ENCODE peak calls at places on chromosomes 5 and 9, in ten cellular contexts. B is H9, K is transverse colon, S is progenitor cell of endocrine pancreas, J is GM12864, N is PC-3, Z is lower lobe of right lung, Y is psoas muscle, E is GM12865, A is fibroblast of pulmonary artery. I is an unnamed sample.

GRCh38 chr9:133604214-133604613 is 5.0 kb downstream of the FAM163B start:
- DNase-seq in B (no peak), K (no peak), S (no peak), J (no peak), N (no peak), Z (peak), Y (no peak), E (peak), A (no peak), I (no peak)

GRCh38 chr9:122053056-122053455 is 40.1 kb downstream of the TTLL11 start:
- DNase-seq in B (no peak), K (no peak), S (no peak), J (no peak), N (no peak), Z (no peak), Y (no peak), E (no peak), A (no peak), I (no peak)

GRCh38 chr5:43648499-43649124 is 45.6 kb downstream of the NNT start:
- DNase-seq in B (no peak), K (no peak), S (no peak), J (no peak), N (no peak), Z (no peak), Y (no peak), E (no peak), A (no peak), I (no peak)

GRCh38 chr9:116471093-116471906 is 215.8 kb upstream of the TRIM32 start:
- DNase-seq in B (peak), K (no peak), S (no peak), J (no peak), N (no peak), Z (no peak), Y (no peak), E (no peak), A (peak), I (no peak)

GRCh38 chr5:13553896-13554295 is 390.6 kb downstream of the DNAH5 start:
- DNase-seq in B (peak), K (no peak), S (peak), J (no peak), N (peak), Z (no peak), Y (no peak), E (peak), A (no peak), I (no peak)

GRCh38 chr9:35593581-35593980 is 11.5 kb upstream of the TESK1 start:
- DNase-seq in B (no peak), K (no peak), S (no peak), J (no peak), N (no peak), Z (no peak), Y (no peak), E (no peak), A (no peak), I (no peak)

GRCh38 chr5:116810937-116811336 is 236.3 kb upstream of the SEMA6A start:
- DNase-seq in B (no peak), K (no peak), S (no peak), J (no peak), N (no peak), Z (no peak), Y (no peak), E (no peak), A (no peak), I (no peak)

GRCh38 chr9:107976767-107977166 is 487.2 kb upstream of the KLF4 start:
- DNase-seq in B (no peak), K (peak), S (no peak), J (no peak), N (no peak), Z (peak), Y (peak), E (no peak), A (peak), I (no peak)

GRCh38 chr9:114652776-114653555 is 4.6 kb downstream of the TEX53 start:
- DNase-seq in B (no peak), K (no peak), S (no peak), J (no peak), N (peak), Z (no peak), Y (no peak), E (no peak), A (no peak), I (no peak)

GRCh38 chr9:14031015-14031414 is 282.9 kb downstream of the NFIB start:
- DNase-seq in B (peak), K (no peak), S (no peak), J (no peak), N (no peak), Z (no peak), Y (no peak), E (no peak), A (peak), I (no peak)

GRCh38 chr9:111825468-111826145 is 30.9 kb upstream of the SHOC1 start:
- DNase-seq in B (no peak), K (no peak), S (no peak), J (no peak), N (no peak), Z (no peak), Y (no peak), E (no peak), A (peak), I (no peak)

GRCh38 chr9:112174223-112174964 is 703 bp downstream of the SUSD1 start:
- DNase-seq in B (no peak), K (peak), S (peak), J (peak), N (peak), Z (peak), Y (peak), E (peak), A (no peak), I (peak)

GRCh38 chr9:78118742-78119473 is 87.3 kb upstream of the GNAQ start:
- DNase-seq in B (no peak), K (no peak), S (no peak), J (no peak), N (peak), Z (no peak), Y (no peak), E (peak), A (peak), I (peak)

GRCh38 chr5:129962506-129962905 is 58.2 kb downstream of the CHSY3 start:
- DNase-seq in B (no peak), K (no peak), S (no peak), J (no peak), N (no peak), Z (no peak), Y (no peak), E (no peak), A (no peak), I (no peak)

GRCh38 chr9:4832786-4833579 is 40.2 kb downstream of the RCL1 start:
- DNase-seq in B (no peak), K (no peak), S (no peak), J (no peak), N (peak), Z (no peak), Y (no peak), E (no peak), A (peak), I (no peak)

GRCh38 chr9:109512170-109512756 is 14.2 kb upstream of the PTPN3 start:
- DNase-seq in B (no peak), K (no peak), S (no peak), J (no peak), N (no peak), Z (no peak), Y (no peak), E (no peak), A (no peak), I (no peak)

GRCh38 chr5:135753990-135754389 is 80.5 kb upstream of the SLC25A48 start:
- DNase-seq in B (no peak), K (no peak), S (no peak), J (no peak), N (no peak), Z (no peak), Y (no peak), E (no peak), A (no peak), I (no peak)

DNA sequence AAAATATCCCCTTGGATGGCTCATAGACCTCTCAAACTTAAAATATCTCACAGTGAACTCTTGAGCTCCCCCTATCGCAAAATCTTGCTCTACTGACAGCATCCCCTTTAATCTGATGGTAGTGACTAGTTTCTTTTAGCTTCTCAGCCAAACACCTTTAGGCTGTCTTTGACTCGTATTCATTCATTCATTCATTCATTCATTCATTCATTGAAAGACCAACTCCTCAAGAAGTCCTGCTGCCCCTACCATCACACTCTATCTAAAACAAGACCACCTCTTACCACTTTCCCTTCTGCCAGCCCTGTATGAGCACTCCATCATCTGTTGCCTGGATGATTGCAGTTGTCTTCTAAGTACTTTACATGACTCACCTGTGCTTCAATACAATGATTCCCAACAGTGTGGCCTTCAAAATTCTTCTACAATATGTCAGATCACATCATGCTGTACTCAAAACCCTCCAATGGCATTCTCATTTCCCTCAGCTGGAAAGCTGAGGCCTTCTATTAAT is 46.8 kb downstream of the ITGA2 start:
- DNase-seq in B (no peak), K (no peak), S (no peak), J (no peak), N (peak), Z (no peak), Y (no peak), E (peak), A (peak), I (peak)
- TF ChIP-seq CTCF in B (peak), K (no peak), S (peak), J (peak), N (peak), Z (peak), Y (no peak), E (peak), A (peak), I (peak)

GRCh38 chr9:137679695-137680305 is 61.0 kb downstream of the EHMT1 start:
- DNase-seq in B (no peak), K (no peak), S (no peak), J (no peak), N (no peak), Z (no peak), Y (no peak), E (peak), A (no peak), I (no peak)

GRCh38 chr9:137685035-137685885 is 66.5 kb downstream of the EHMT1 start:
- DNase-seq in B (no peak), K (no peak), S (no peak), J (no peak), N (peak), Z (no peak), Y (no peak), E (no peak), A (peak), I (no peak)

GRCh38 chr9:137683307-137683864 is 64.6 kb downstream of the EHMT1 start:
- DNase-seq in B (no peak), K (no peak), S (no peak), J (no peak), N (no peak), Z (no peak), Y (no peak), E (no peak), A (no peak), I (no peak)

GRCh38 chr9:137680445-137681358 is 61.9 kb downstream of the EHMT1 start:
- DNase-seq in B (no peak), K (no peak), S (no peak), J (no peak), N (no peak), Z (no peak), Y (no peak), E (no peak), A (peak), I (no peak)

DNA sequence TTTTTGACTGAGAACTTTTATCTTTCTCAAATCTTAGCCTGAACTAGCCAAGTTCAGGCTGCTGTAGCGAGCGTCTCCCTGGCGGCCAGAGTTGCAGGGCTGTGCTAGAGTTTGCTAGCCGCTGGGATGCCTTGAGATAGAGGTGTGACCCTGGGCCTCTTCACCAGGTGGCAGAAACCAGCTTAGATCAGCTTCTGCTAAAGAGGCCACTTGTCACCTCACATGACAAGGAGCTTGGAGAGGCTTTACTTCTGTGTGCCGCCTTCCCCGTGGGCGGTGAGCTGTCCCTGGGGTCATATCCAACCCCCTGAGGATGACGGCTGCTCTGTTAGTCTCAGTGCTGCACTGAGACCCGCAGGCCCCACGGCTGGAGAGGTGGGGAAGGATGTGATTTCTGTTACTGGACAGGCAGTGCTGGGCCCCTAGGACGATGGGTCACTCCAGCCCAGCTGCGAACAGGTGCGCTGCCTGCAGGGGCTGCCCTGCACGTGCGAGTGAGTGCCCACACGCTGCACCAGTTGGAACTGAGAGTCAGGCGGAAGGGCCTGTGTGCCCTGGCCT is 63.7 kb downstream of the EHMT1 start:
- DNase-seq in B (no peak), K (no peak), S (no peak), J (no peak), N (no peak), Z (no peak), Y (no peak), E (peak), A (no peak), I (no peak)
- TF ChIP-seq CTCF in B (no peak), K (no peak), S (peak), J (no peak), N (no peak), Z (no peak), Y (no peak), E (peak), A (no peak), I (no peak)

GRCh38 chr9:99031319-99031718 is 73.6 kb upstream of the TGFBR1 start:
- DNase-seq in B (no peak), K (no peak), S (no peak), J (no peak), N (no peak), Z (no peak), Y (no peak), E (no peak), A (no peak), I (no peak)
- TF ChIP-seq CTCF in B (no peak), K (no peak), S (no peak), J (no peak), N (no peak), Z (no peak), Y (no peak), E (no peak), A (no peak), I (no peak)

GRCh38 chr9:101791938-101792337 is 53.5 kb upstream of the GRIN3A start:
- DNase-seq in B (peak), K (peak), S (peak), J (peak), N (peak), Z (no peak), Y (no peak), E (peak), A (peak), I (no peak)
- TF ChIP-seq CTCF in B (peak), K (peak), S (peak), J (peak), N (peak), Z (no peak), Y (no peak), E (peak), A (peak), I (peak)

DNA sequence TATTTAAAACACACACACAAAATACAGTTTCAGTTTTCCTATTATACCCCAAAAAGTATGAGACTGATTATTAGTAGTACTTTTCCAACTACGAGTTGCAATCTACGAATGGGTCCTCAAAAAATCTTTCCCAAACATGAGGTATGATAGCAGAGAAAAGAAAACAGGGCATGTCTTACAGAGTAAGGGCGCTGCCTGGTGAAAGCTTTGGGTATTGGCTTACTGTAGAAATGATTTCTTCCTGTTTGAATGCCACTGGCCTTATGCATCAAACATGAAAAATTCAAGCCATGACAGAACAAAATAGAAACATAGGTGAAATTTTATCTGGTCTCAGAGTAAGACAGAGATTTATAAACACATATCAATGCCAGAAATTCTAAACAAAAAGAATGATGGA is 448.0 kb downstream of the SPOCK1 start:
- DNase-seq in B (no peak), K (no peak), S (no peak), J (no peak), N (peak), Z (no peak), Y (no peak), E (no peak), A (peak), I (no peak)
- TF ChIP-seq CTCF in B (peak), K (no peak), S (peak), J (no peak), N (peak), Z (no peak), Y (no peak), E (no peak), A (peak), I (no peak)

GRCh38 chr5:133403741-133404364 is 208.5 kb downstream of the FSTL4 start:
- DNase-seq in B (no peak), K (no peak), S (no peak), J (no peak), N (no peak), Z (no peak), Y (no peak), E (no peak), A (no peak), I (no peak)

GRCh38 chr5:133405275-133406034 is 206.9 kb downstream of the FSTL4 start:
- DNase-seq in B (no peak), K (no peak), S (no peak), J (no peak), N (no peak), Z (no peak), Y (no peak), E (no peak), A (no peak), I (no peak)

GRCh38 chr5:133402781-133403180 is 209.6 kb downstream of the FSTL4 start:
- DNase-seq in B (no peak), K (no peak), S (no peak), J (no peak), N (no peak), Z (no peak), Y (no peak), E (no peak), A (no peak), I (no peak)

GRCh38 chr5:133406208-133406607 is 206.1 kb downstream of the FSTL4 start:
- DNase-seq in B (no peak), K (no peak), S (no peak), J (no peak), N (no peak), Z (no peak), Y (no peak), E (no peak), A (no peak), I (no peak)

GRCh38 chr5:133404724-133405123 is 207.6 kb downstream of the FSTL4 start:
- DNase-seq in B (peak), K (no peak), S (no peak), J (no peak), N (peak), Z (no peak), Y (no peak), E (no peak), A (no peak), I (no peak)
- TF ChIP-seq CTCF in B (peak), K (no peak), S (peak), J (peak), N (peak), Z (no peak), Y (no peak), E (peak), A (no peak), I (no peak)

GRCh38 chr9:87080512-87081225 is 133.4 kb upstream of the GAS1 start:
- DNase-seq in B (no peak), K (no peak), S (no peak), J (no peak), N (peak), Z (no peak), Y (no peak), E (no peak), A (peak), I (no peak)
- TF ChIP-seq CTCF in B (peak), K (no peak), S (peak), J (no peak), N (no peak), Z (no peak), Y (peak), E (no peak), A (peak), I (no peak)

DNA sequence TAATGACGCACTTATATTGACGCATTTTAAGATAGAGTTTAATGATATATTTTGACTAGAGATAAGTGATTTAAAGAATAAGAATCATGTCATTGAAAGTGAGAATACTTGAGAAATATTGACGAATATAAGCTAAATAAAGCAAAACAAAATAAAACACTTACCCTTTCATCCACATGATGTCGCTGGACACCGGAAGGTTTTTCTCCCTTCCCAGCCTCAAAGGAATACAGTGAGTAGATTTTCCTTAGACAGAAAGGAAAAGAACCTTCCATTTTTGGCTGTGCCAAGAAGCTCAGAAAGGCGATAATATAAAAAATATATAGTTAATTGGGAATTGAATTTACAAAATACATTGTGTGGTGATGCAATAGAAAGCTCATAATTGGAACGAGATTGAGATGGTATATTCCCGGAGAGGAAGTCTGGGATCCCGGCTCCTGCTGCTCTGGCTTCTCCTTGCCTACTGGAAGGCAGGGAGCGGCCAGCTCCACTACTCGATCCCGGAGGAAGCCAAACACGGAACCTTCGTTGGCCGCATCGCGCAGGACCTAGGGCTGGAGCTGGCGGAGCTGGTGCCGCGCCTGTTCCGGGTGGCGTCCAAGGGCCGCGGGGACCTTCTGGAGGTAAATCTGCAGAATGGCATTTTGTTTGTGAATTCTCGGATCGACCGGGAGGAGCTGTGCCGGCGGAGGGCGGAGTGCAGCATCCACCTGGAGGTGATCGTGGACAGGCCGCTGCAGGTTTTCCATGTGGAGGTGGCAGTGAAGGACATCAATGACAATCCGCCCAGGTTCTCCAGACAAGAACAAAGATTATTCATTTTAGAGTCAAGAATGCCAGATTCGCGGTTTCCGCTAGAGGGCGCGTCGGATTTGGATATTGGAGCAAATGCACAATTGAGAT is at the start of gene PCDHA5:
- DNase-seq in B (no peak), K (no peak), S (no peak), J (no peak), N (peak), Z (no peak), Y (no peak), E (peak), A (peak), I (no peak)
- TF ChIP-seq CTCF in B (peak), K (no peak), S (no peak), J (peak), N (peak), Z (peak), Y (peak), E (peak), A (peak), I (peak)

I was measured in GM13977.